ENCODE peak calls at places on chromosome 19, in five cellular contexts. M is IMR-90, L is BJ, K is PC-9, V is A549. U is an unnamed sample.

GRCh38 chr19:23769691-23770468 is 11.2 kb upstream of the ZNF681 start:
- DNase-seq in M (no peak), L (no peak), K (no peak), V (no peak), U (no peak)

GRCh38 chr19:53892981-53893325 is 11.0 kb downstream of the PRKCG start:
- DNase-seq in M (no peak), L (no peak), K (no peak), V (no peak), U (no peak)

GRCh38 chr19:18021121-18021755 is 13.3 kb downstream of the ARRDC2 start:
- DNase-seq in M (peak; percentile 88), L (peak; percentile 52), K (peak; percentile 77), V (no peak), U (peak; percentile 63)

GRCh38 chr19:44701228-44701627 is 2.3 kb downstream of the CEACAM16 start:
- DNase-seq in M (no peak), L (no peak), K (no peak), V (no peak), U (no peak)

GRCh38 chr19:16315825-16316505 is 8.7 kb upstream of the KLF2 start:
- DNase-seq in M (peak; percentile 99), L (peak; percentile 97), K (no peak), V (no peak), U (no peak)

GRCh38 chr19:10001899-10002298 is 8.4 kb downstream of the COL5A3 start:
- DNase-seq in M (no peak), L (no peak), K (no peak), V (no peak), U (peak; percentile 58)

GRCh38 chr19:46466536-46467199 is 4.7 kb downstream of the PNMA8A start:
- DNase-seq in M (peak; percentile 92), L (peak; percentile 62), K (no peak), V (no peak), U (peak; percentile 73)

GRCh38 chr19:35090795-35091214 is 24.8 kb upstream of the FXYD3 start:
- DNase-seq in M (no peak), L (no peak), K (no peak), V (no peak), U (no peak)

GRCh38 chr19:50414850-50415660 is 3.7 kb upstream of the SPIB start:
- DNase-seq in M (peak; percentile 54), L (no peak), K (peak; percentile 12), V (peak; percentile 89), U (peak; percentile 94)

GRCh38 chr19:4295972-4296771 is 6.0 kb downstream of the TMIGD2 start:
- DNase-seq in M (no peak), L (no peak), K (no peak), V (no peak), U (peak; percentile 32)

GRCh38 chr19:1590641-1591397 is 1.8 kb downstream of the MBD3 start:
- DNase-seq in M (no peak), L (no peak), K (no peak), V (no peak), U (peak; percentile 76)

GRCh38 chr19:1295169-1296012 is 9.7 kb downstream of the EFNA2 start:
- DNase-seq in M (no peak), L (no peak), K (no peak), V (no peak), U (peak; percentile 78)

GRCh38 chr19:30374791-30375650 is 2.8 kb downstream of the ZNF536 start:
- DNase-seq in M (no peak), L (no peak), K (no peak), V (no peak), U (no peak)

GRCh38 chr19:39112338-39112890 is 13.2 kb upstream of the PAK4 start:
- DNase-seq in M (no peak), L (no peak), K (peak; percentile 91), V (peak; percentile 99), U (no peak)

GRCh38 chr19:30288957-30289735 is 83.0 kb upstream of the ZNF536 start:
- DNase-seq in M (no peak), L (no peak), K (no peak), V (no peak), U (no peak)

GRCh38 chr19:16386619-16387240 is 62.1 kb downstream of the KLF2 start:
- DNase-seq in M (peak; percentile 69), L (no peak), K (peak; percentile 40), V (peak; percentile 35), U (peak; percentile 77)

GRCh38 chr19:33226550-33227241 is 1.0 kb upstream of the SLC7A10 start:
- DNase-seq in M (no peak), L (no peak), K (no peak), V (peak; percentile 63), U (no peak)

GRCh38 chr19:42401365-42402303 is 11.5 kb upstream of the CNFN start:
- DNase-seq in M (peak; percentile 73), L (no peak), K (peak; percentile 59), V (peak; percentile 96), U (peak; percentile 83)

GRCh38 chr19:45215391-45216191 is 29.6 kb downstream of the EXOC3L2 start:
- DNase-seq in M (no peak), L (no peak), K (peak; percentile 56), V (no peak), U (peak; percentile 21)

GRCh38 chr19:46963093-46963734 is 56.4 kb upstream of the NPAS1 start:
- DNase-seq in M (peak; percentile 94), L (peak; percentile 87), K (no peak), V (no peak), U (peak; percentile 44)

GRCh38 chr19:42092350-42092749 is 16.4 kb downstream of the ZNF574 start:
- DNase-seq in M (no peak), L (no peak), K (peak; percentile 71), V (peak; percentile 81), U (no peak)

GRCh38 chr19:15200575-15201364 is at the start of gene NOTCH3:
- DNase-seq in M (no peak), L (no peak), K (peak; percentile 33), V (no peak), U (no peak)

GRCh38 chr19:32869369-32870153 is at the start of gene SLC7A9:
- DNase-seq in M (no peak), L (no peak), K (no peak), V (no peak), U (no peak)

GRCh38 chr19:45901432-45901903 is 945 bp downstream of the MYPOP start:
- DNase-seq in M (peak; percentile 42), L (no peak), K (no peak), V (no peak), U (peak; percentile 50)

GRCh38 chr19:11373166-11373884 is 1.1 kb upstream of the SWSAP1 start:
- DNase-seq in M (no peak), L (no peak), K (no peak), V (no peak), U (no peak)

GRCh38 chr19:18419699-18420460 is 682 bp downstream of the SSBP4 start:
- DNase-seq in M (no peak), L (no peak), K (no peak), V (no peak), U (peak; percentile 65)

GRCh38 chr19:34191355-34191962 is 19.2 kb downstream of the LSM14A start:
- DNase-seq in M (no peak), L (no peak), K (no peak), V (no peak), U (no peak)

GRCh38 chr19:17234911-17235617 is 9.0 kb downstream of the OCEL1 start:
- DNase-seq in M (peak; percentile 38), L (no peak), K (peak; percentile 31), V (no peak), U (peak; percentile 83)

GRCh38 chr19:3146677-3147100 is 10.9 kb downstream of the GNA15 start:
- DNase-seq in M (no peak), L (no peak), K (peak; percentile 37), V (no peak), U (peak; percentile 64)

GRCh38 chr19:18589380-18590272 is 1.0 kb downstream of the REX1BD start:
- DNase-seq in M (peak; percentile 55), L (no peak), K (peak; percentile 70), V (peak; percentile 51), U (peak; percentile 80)

DNA sequence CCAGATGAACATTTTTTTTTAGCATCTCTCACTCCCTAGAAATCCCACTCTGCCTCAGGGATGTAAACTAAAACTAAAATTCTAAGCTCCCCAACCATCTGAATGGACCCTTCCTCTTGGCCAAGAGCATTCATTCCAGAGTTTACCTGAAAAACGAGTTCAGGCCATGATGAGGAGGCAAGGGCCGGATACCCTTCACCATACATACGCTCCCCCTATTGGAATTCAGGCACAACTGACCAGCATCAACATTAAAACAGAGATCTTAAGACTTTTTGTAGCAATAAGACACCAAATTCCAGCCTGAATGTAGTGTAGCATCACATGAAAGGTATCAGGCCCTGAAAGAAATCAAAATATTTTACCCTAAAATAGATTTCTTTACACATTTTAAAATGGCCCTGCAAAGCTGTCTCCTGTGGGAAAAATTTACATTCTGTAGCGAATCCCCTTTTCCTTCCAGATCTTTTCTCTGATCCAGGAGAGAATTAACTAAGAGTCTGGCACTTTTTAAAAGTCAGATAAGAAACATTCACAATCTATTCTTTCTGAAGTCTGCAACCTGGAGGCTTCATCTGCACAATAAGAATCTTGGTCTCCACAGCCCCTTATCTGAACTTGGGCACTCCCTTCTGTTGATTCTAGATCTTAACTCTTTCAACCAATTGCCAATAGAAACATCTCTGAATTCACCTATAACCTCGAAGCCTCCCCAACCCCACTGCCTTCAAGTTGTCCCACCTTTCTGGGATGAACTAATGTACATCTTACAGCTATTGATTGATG is 888.5 kb downstream of the UQCRFS1 start:
- DNase-seq in M (no peak), L (no peak), K (no peak), V (no peak), U (no peak)
- TF ChIP-seq CTCF in M (no peak), L (no peak), K (no peak), V (no peak), U (no peak)

GRCh38 chr19:8371011-8371804 is 7.3 kb downstream of the ANGPTL4 start:
- DNase-seq in M (no peak), L (no peak), K (no peak), V (no peak), U (peak; percentile 18)

GRCh38 chr19:8370176-8371010 is 6.4 kb downstream of the ANGPTL4 start:
- DNase-seq in M (no peak), L (no peak), K (no peak), V (no peak), U (peak; percentile 27)

GRCh38 chr19:8377598-8377997 is 12.6 kb upstream of the RAB11B start:
- DNase-seq in M (no peak), L (no peak), K (no peak), V (no peak), U (no peak)

GRCh38 chr19:8373867-8374813 is 10.2 kb downstream of the ANGPTL4 start:
- DNase-seq in M (no peak), L (no peak), K (no peak), V (no peak), U (no peak)
- TF ChIP-seq CTCF in M (no peak), L (no peak), K (no peak), V (no peak), U (no peak)

GRCh38 chr19:56347163-56347778 is 32.6 kb upstream of the ZSCAN5A start:
- DNase-seq in M (no peak), L (no peak), K (no peak), V (no peak), U (no peak)

GRCh38 chr19:56351208-56351607 is 36.6 kb upstream of the ZSCAN5A start:
- DNase-seq in M (no peak), L (no peak), K (no peak), V (no peak), U (no peak)

GRCh38 chr19:56350416-56351045 is 35.9 kb upstream of the ZSCAN5A start:
- DNase-seq in M (peak; percentile 41), L (no peak), K (peak; percentile 28), V (peak; percentile 11), U (peak; percentile 48)

GRCh38 chr19:56348289-56348877 is 33.7 kb upstream of the ZSCAN5A start:
- DNase-seq in M (no peak), L (no peak), K (peak; percentile 11), V (no peak), U (no peak)
- TF ChIP-seq CTCF in M (peak; percentile 11), L (peak; percentile 31), K (peak; percentile 68), V (no peak), U (peak; percentile 13)

GRCh38 chr19:55112781-55113569 is 4.5 kb downstream of the PPP1R12C start:
- DNase-seq in M (no peak), L (no peak), K (no peak), V (no peak), U (peak; percentile 72)
- TF ChIP-seq CTCF in M (no peak), L (peak; percentile 4), K (no peak), V (no peak), U (no peak)